ENCODE peak calls at places on chromosomes 3 and 15, in eight cellular contexts. S is amygdala, R is mesothelial cell of epicardium, D is psoas muscle, Q is fibroblast of pulmonary artery, N is HTR-8/SVneo, G is H7, F is HEK293T. C is an unnamed sample.

GRCh38 chr3:43855674-43856299 is 165.0 kb downstream of the ABHD5 start:
- DNase-seq in S (no peak), R (peak; percentile 61), D (no peak), Q (peak; percentile 74), N (peak; percentile 57), G (peak; percentile 71), F (peak; percentile 61), C (peak; percentile 69)

GRCh38 chr3:180980612-180981011 is 8.9 kb downstream of the DNAJC19 start:
- DNase-seq in S (no peak), R (no peak), D (no peak), Q (peak; percentile 18), N (no peak), G (no peak), F (no peak), C (no peak)

GRCh38 chr15:33310481-33311311 is at the start of gene RYR3:
- DNase-seq in S (no peak), R (peak; percentile 67), D (peak; percentile 73), Q (no peak), N (no peak), G (peak; percentile 85), F (peak; percentile 28), C (no peak)

GRCh38 chr3:126963261-126964190 is 19.4 kb upstream of the PLXNA1 start:
- DNase-seq in S (no peak), R (no peak), D (peak; percentile 26), Q (no peak), N (no peak), G (no peak), F (no peak), C (no peak)

GRCh38 chr3:157078131-157078835 is 81.7 kb downstream of the CCNL1 start:
- DNase-seq in S (no peak), R (no peak), D (no peak), Q (no peak), N (no peak), G (no peak), F (no peak), C (no peak)

GRCh38 chr3:180142041-180142440 is 105.3 kb upstream of the PEX5L start:
- DNase-seq in S (no peak), R (no peak), D (no peak), Q (no peak), N (no peak), G (no peak), F (no peak), C (no peak)

GRCh38 chr3:45635475-45636256 is 41.1 kb downstream of the LIMD1 start:
- DNase-seq in S (no peak), R (no peak), D (no peak), Q (peak; percentile 93), N (peak; percentile 84), G (peak; percentile 75), F (no peak), C (no peak)

GRCh38 chr3:139758654-139759291 is 81.0 kb upstream of the NMNAT3 start:
- DNase-seq in S (no peak), R (no peak), D (no peak), Q (peak; percentile 18), N (peak; percentile 41), G (no peak), F (no peak), C (no peak)

GRCh38 chr3:108178676-108179075 is 43.5 kb downstream of the IFT57 start:
- DNase-seq in S (no peak), R (no peak), D (no peak), Q (peak; percentile 62), N (no peak), G (no peak), F (no peak), C (no peak)

GRCh38 chr3:100123112-100123511 is 8.8 kb upstream of the FILIP1L start:
- DNase-seq in S (no peak), R (no peak), D (no peak), Q (no peak), N (no peak), G (no peak), F (no peak), C (no peak)

GRCh38 chr15:69300129-69300588 is 1.4 kb downstream of the PAQR5 start:
- DNase-seq in S (no peak), R (no peak), D (no peak), Q (no peak), N (no peak), G (peak; percentile 77), F (no peak), C (peak; percentile 54)

GRCh38 chr3:170532573-170532972 is 53.3 kb downstream of the SLC7A14 start:
- DNase-seq in S (no peak), R (no peak), D (no peak), Q (no peak), N (no peak), G (no peak), F (no peak), C (no peak)

GRCh38 chr3:169769287-169770181 is at the start of gene ACTRT3:
- DNase-seq in S (no peak), R (peak; percentile 65), D (peak; percentile 82), Q (peak; percentile 66), N (no peak), G (peak; percentile 89), F (peak; percentile 40), C (peak; percentile 71)

GRCh38 chr15:57820119-57820518 is 113.6 kb downstream of the POLR2M start:
- DNase-seq in S (no peak), R (no peak), D (no peak), Q (peak; percentile 48), N (peak; percentile 7), G (no peak), F (no peak), C (no peak)

GRCh38 chr3:17151598-17152373 is 267.0 kb downstream of the PLCL2 start:
- DNase-seq in S (no peak), R (no peak), D (peak; percentile 50), Q (no peak), N (no peak), G (no peak), F (no peak), C (peak; percentile 85)

GRCh38 chr3:114800272-114800671 is 346.8 kb downstream of the ZBTB20 start:
- DNase-seq in S (no peak), R (no peak), D (no peak), Q (no peak), N (no peak), G (no peak), F (no peak), C (no peak)

GRCh38 chr3:129577925-129578742 is 28.3 kb downstream of the PLXND1 start:
- DNase-seq in S (no peak), R (no peak), D (no peak), Q (no peak), N (no peak), G (no peak), F (no peak), C (peak; percentile 56)

GRCh38 chr15:30042556-30042955 is 40.2 kb upstream of the GOLGA8J start:
- DNase-seq in S (no peak), R (no peak), D (no peak), Q (peak; percentile 11), N (no peak), G (no peak), F (no peak), C (no peak)

GRCh38 chr3:55417211-55417610 is 69.9 kb downstream of the WNT5A start:
- DNase-seq in S (no peak), R (no peak), D (no peak), Q (no peak), N (no peak), G (no peak), F (no peak), C (no peak)

GRCh38 chr3:47961815-47962606 is 54.2 kb downstream of the MAP4 start:
- DNase-seq in S (no peak), R (no peak), D (no peak), Q (no peak), N (no peak), G (peak; percentile 33), F (no peak), C (peak; percentile 17)

GRCh38 chr15:76286231-76286879 is 24.9 kb downstream of the ETFA start:
- DNase-seq in S (no peak), R (no peak), D (no peak), Q (no peak), N (no peak), G (no peak), F (no peak), C (no peak)

GRCh38 chr3:196528639-196529233 is 13.6 kb upstream of the SMCO1 start:
- DNase-seq in S (no peak), R (peak; percentile 84), D (peak; percentile 82), Q (peak; percentile 64), N (peak; percentile 69), G (peak; percentile 96), F (no peak), C (peak; percentile 50)

GRCh38 chr15:82021021-82021420 is 24.8 kb downstream of the MEX3B start:
- DNase-seq in S (no peak), R (no peak), D (no peak), Q (no peak), N (peak; percentile 11), G (no peak), F (no peak), C (no peak)

GRCh38 chr3:128485283-128486156 is 7.5 kb downstream of the GATA2 start:
- DNase-seq in S (no peak), R (no peak), D (peak; percentile 19), Q (no peak), N (no peak), G (peak; percentile 56), F (no peak), C (no peak)

GRCh38 chr3:137105277-137105977 is 147.6 kb downstream of the IL20RB start:
- DNase-seq in S (no peak), R (no peak), D (no peak), Q (peak; percentile 77), N (peak; percentile 54), G (peak; percentile 54), F (peak; percentile 51), C (no peak)

GRCh38 chr3:127454051-127454450 is 136.5 kb downstream of the TPRA1 start:
- DNase-seq in S (no peak), R (peak; percentile 33), D (peak; percentile 27), Q (no peak), N (no peak), G (no peak), F (no peak), C (no peak)

GRCh38 chr3:85304360-85304964 is 345.7 kb downstream of the CADM2 start:
- DNase-seq in S (no peak), R (no peak), D (no peak), Q (no peak), N (no peak), G (peak; percentile 4), F (no peak), C (no peak)

GRCh38 chr3:17632401-17633100 is 109.9 kb downstream of the TBC1D5 start:
- DNase-seq in S (no peak), R (no peak), D (no peak), Q (peak; percentile 70), N (peak; percentile 14), G (no peak), F (no peak), C (peak; percentile 56)

GRCh38 chr15:94412979-94413741 is 181.8 kb downstream of the MCTP2 start:
- DNase-seq in S (no peak), R (no peak), D (no peak), Q (peak; percentile 33), N (no peak), G (no peak), F (no peak), C (no peak)

GRCh38 chr3:147008458-147008857 is 397.9 kb downstream of the ZIC4 start:
- DNase-seq in S (no peak), R (no peak), D (no peak), Q (no peak), N (no peak), G (no peak), F (no peak), C (no peak)

GRCh38 chr15:39665629-39666245 is 84.9 kb downstream of the THBS1 start:
- DNase-seq in S (no peak), R (no peak), D (no peak), Q (no peak), N (no peak), G (no peak), F (no peak), C (no peak)

GRCh38 chr3:138434875-138435772 is 708 bp downstream of the ESYT3 start:
- DNase-seq in S (no peak), R (peak; percentile 63), D (no peak), Q (peak; percentile 14), N (no peak), G (peak; percentile 91), F (no peak), C (no peak)

GRCh38 chr15:43769584-43770228 is 7.1 kb downstream of the ELL3 start:
- DNase-seq in S (no peak), R (peak; percentile 59), D (no peak), Q (peak; percentile 78), N (peak; percentile 54), G (peak; percentile 73), F (peak; percentile 32), C (peak; percentile 77)

GRCh38 chr15:56168394-56168793 is 75.3 kb downstream of the RFX7 start:
- DNase-seq in S (no peak), R (no peak), D (no peak), Q (peak; percentile 29), N (no peak), G (no peak), F (no peak), C (no peak)